ENCODE peak calls at places on chromosomes 16 and 17, in ten cellular contexts. X is uterus; U is NCI-H1048; J is cardiac fibroblast; F is mucosa of gallbladder; D is activated T-cell treated with anti-CD3 and anti-CD28 coated beads for 1 hour; K is IMR-90; L is activated CD4-positive, alpha-beta T cell treated with anti-CD3 and anti-CD28 coated beads for 1 hour; I is stimulated activated CD4-positive, alpha-beta T cell treated with anti-CD3 and anti-CD28 coated beads, Interleukin-1b, Interleukin-23, amount 100 ng/mL, for 1 hour; V is GM12865. A is an unnamed sample.

GRCh38 chr17:47703191-47703591 is 9.2 kb downstream of the TBKBP1 start:
- DNase-seq in D (no peak), U (no peak), J (no peak), I (no peak), L (no peak), K (no peak), V (peak), X (no peak), F (no peak), A (no peak)

GRCh38 chr16:68592466-68593337 is 52.4 kb upstream of the CDH3 start:
- DNase-seq in V (peak), I (no peak), K (no peak), U (no peak), D (no peak), X (no peak), J (peak), L (no peak), F (no peak), A (no peak)

GRCh38 chr17:57424777-57425188 is 168.5 kb downstream of the MSI2 start:
- DNase-seq in I (no peak), F (no peak), D (no peak), V (peak), X (no peak), L (no peak), U (no peak), K (peak), J (peak), A (no peak)

GRCh38 chr17:78888911-78889496 is 14.0 kb downstream of the CEP295NL start:
- DNase-seq in X (no peak), F (no peak), V (no peak), U (no peak), L (no peak), K (no peak), J (no peak), D (no peak), I (no peak), A (no peak)

GRCh38 chr17:8022358-8023038 is 16.4 kb upstream of the ALOX15B start:
- DNase-seq in K (peak), V (no peak), L (no peak), J (no peak), I (no peak), D (no peak), F (no peak), X (no peak), U (no peak), A (no peak)

GRCh38 chr16:84574191-84574590 is 43.7 kb downstream of the COTL1 start:
- DNase-seq in F (no peak), I (no peak), V (no peak), J (no peak), X (no peak), L (no peak), U (no peak), K (no peak), D (no peak), A (no peak)

GRCh38 chr17:47741793-47742145 is 8.7 kb downstream of the TBX21 start:
- DNase-seq in X (no peak), L (no peak), U (no peak), J (no peak), I (no peak), V (no peak), F (no peak), K (peak), D (no peak), A (no peak)

GRCh38 chr17:75412455-75413317 is 7.2 kb upstream of the GRB2 start:
- DNase-seq in J (peak), I (peak), F (peak), L (peak), V (peak), X (peak), D (peak), K (peak), U (peak), A (no peak)

GRCh38 chr17:75983501-75984181 is 4.6 kb downstream of the TEN1 start:
- DNase-seq in X (peak), K (no peak), V (no peak), L (no peak), F (no peak), J (peak), D (no peak), U (peak), I (no peak), A (no peak)

GRCh38 chr16:83903739-83904138 is 4.8 kb downstream of the MLYCD start:
- DNase-seq in V (no peak), X (no peak), I (no peak), F (peak), U (no peak), K (peak), D (no peak), J (peak), L (no peak), A (no peak)

GRCh38 chr17:8868529-8868951 is 1.1 kb upstream of the PIK3R6 start:
- DNase-seq in F (no peak), U (no peak), L (no peak), V (peak), D (no peak), X (no peak), K (no peak), J (no peak), I (no peak), A (no peak)

GRCh38 chr16:8251298-8251697 is 339.0 kb downstream of the TMEM114 start:
- DNase-seq in D (no peak), V (peak), I (no peak), F (no peak), K (no peak), U (no peak), J (no peak), X (no peak), L (no peak), A (no peak)

GRCh38 chr17:362721-363120 is 10.1 kb upstream of the RPH3AL start:
- DNase-seq in J (no peak), V (no peak), F (no peak), X (no peak), L (no peak), I (no peak), K (no peak), D (no peak), U (no peak), A (no peak)

GRCh38 chr17:48625502-48626201 is 506 bp downstream of the HOXB9 start:
- DNase-seq in L (no peak), X (no peak), K (no peak), V (peak), U (no peak), J (no peak), F (no peak), I (no peak), D (no peak), A (no peak)

GRCh38 chr17:82015311-82015971 is 7.2 kb downstream of the CENPX start:
- DNase-seq in X (no peak), I (no peak), L (no peak), F (no peak), V (no peak), J (no peak), U (no peak), D (no peak), K (no peak), A (no peak)

GRCh38 chr16:50467943-50468748 is 80.0 kb upstream of the NKD1 start:
- DNase-seq in X (no peak), L (no peak), D (no peak), I (no peak), V (peak), U (no peak), J (no peak), K (no peak), F (peak), A (no peak)

GRCh38 chr17:2053380-2054261 is 1.3 kb upstream of the HIC1 start:
- DNase-seq in U (no peak), D (peak), V (peak), X (peak), J (peak), F (peak), I (no peak), K (peak), L (peak), A (no peak)

GRCh38 chr16:64253114-64253513 is 868.7 kb downstream of the CDH11 start:
- DNase-seq in K (no peak), J (peak), F (no peak), V (no peak), L (no peak), X (no peak), I (no peak), D (no peak), U (no peak), A (no peak)

GRCh38 chr17:39270923-39271322 is 45.2 kb upstream of the STAC2 start:
- DNase-seq in J (peak), K (peak), X (no peak), I (no peak), V (peak), U (no peak), D (no peak), F (no peak), L (no peak), A (no peak)

GRCh38 chr17:16866436-16866835 is 105.5 kb downstream of the TNFRSF13B start:
- DNase-seq in K (no peak), L (no peak), X (no peak), I (no peak), F (no peak), J (no peak), V (no peak), U (no peak), D (no peak), A (no peak)

GRCh38 chr17:40949406-40949805 is 12.0 kb upstream of the KRT23 start:
- DNase-seq in U (no peak), D (no peak), J (no peak), L (no peak), X (no peak), I (no peak), V (no peak), F (no peak), K (no peak), A (no peak)

GRCh38 chr16:23509763-23510153 is 536 bp downstream of the GGA2 start:
- DNase-seq in V (peak), U (no peak), K (peak), D (no peak), X (peak), F (no peak), I (no peak), J (peak), L (no peak), A (no peak)

GRCh38 chr17:63451150-63451549 is 5.0 kb upstream of the CYB561 start:
- DNase-seq in X (no peak), J (no peak), I (no peak), D (no peak), K (no peak), U (no peak), L (no peak), F (no peak), V (no peak), A (no peak)

GRCh38 chr17:11490171-11490760 is 108.0 kb upstream of the DNAH9 start:
- DNase-seq in X (no peak), J (no peak), F (no peak), K (no peak), U (no peak), V (no peak), D (no peak), I (no peak), L (no peak), A (no peak)

GRCh38 chr17:38809828-38810227 is 10.5 kb upstream of the PIP4K2B start:
- DNase-seq in F (no peak), I (no peak), K (no peak), D (no peak), X (no peak), U (no peak), J (no peak), V (no peak), L (no peak), A (no peak)

GRCh38 chr16:50478773-50479149 is 69.4 kb upstream of the NKD1 start:
- DNase-seq in K (no peak), I (no peak), V (no peak), L (no peak), F (no peak), X (no peak), J (no peak), D (no peak), U (no peak), A (no peak)

GRCh38 chr17:38701504-38702165 is 3.4 kb upstream of the MLLT6 start:
- DNase-seq in I (no peak), D (peak), K (peak), F (no peak), X (no peak), U (no peak), J (peak), V (peak), L (peak), A (no peak)

GRCh38 chr17:65027305-65027704 is 29.2 kb downstream of the GNA13 start:
- DNase-seq in L (peak), K (peak), X (no peak), I (no peak), F (no peak), U (no peak), J (peak), V (peak), D (peak), A (no peak)

GRCh38 chr16:3259097-3259496 is 2.7 kb upstream of the MEFV start:
- DNase-seq in F (peak), D (no peak), V (no peak), I (no peak), J (peak), U (no peak), L (no peak), X (no peak), K (no peak), A (no peak)

GRCh38 chr17:40167685-40168261 is 9.5 kb upstream of the RAPGEFL1 start:
- DNase-seq in X (no peak), V (no peak), U (no peak), J (no peak), L (no peak), I (no peak), F (no peak), D (no peak), K (no peak), A (no peak)

GRCh38 chr17:29726721-29727252 is 104.1 kb upstream of the CORO6 start:
- DNase-seq in K (peak), J (peak), D (no peak), X (no peak), V (peak), F (no peak), L (no peak), U (no peak), I (no peak), A (no peak)

GRCh38 chr17:60087882-60088669 is 9.4 kb upstream of the HEATR6 start:
- DNase-seq in V (no peak), L (no peak), X (no peak), K (no peak), J (peak), F (no peak), I (no peak), U (no peak), D (no peak), A (no peak)

GRCh38 chr17:76560036-76560876 is 20.4 kb downstream of the PRCD start:
- DNase-seq in L (no peak), I (no peak), D (no peak), U (no peak), X (no peak), K (no peak), V (peak), F (no peak), J (no peak), A (no peak)

GRCh38 chr16:69311533-69312388 is 611 bp downstream of the VPS4A start:
- DNase-seq in U (no peak), I (no peak), K (no peak), X (no peak), F (no peak), D (peak), J (peak), V (peak), L (no peak), A (no peak)

GRCh38 chr17:36919407-36919968 is 17.8 kb upstream of the LHX1 start:
- DNase-seq in L (no peak), J (no peak), D (no peak), X (no peak), F (no peak), U (no peak), V (no peak), I (no peak), K (no peak), A (no peak)

GRCh38 chr16:47750371-47750770 is 289.2 kb downstream of the PHKB start:
- DNase-seq in F (no peak), J (no peak), V (no peak), K (no peak), X (no peak), U (no peak), D (no peak), I (no peak), L (no peak), A (no peak)

GRCh38 chr17:74369221-74369620 is 1.9 kb downstream of the GPR142 start:
- DNase-seq in J (no peak), K (no peak), V (no peak), X (no peak), U (no peak), L (peak), F (no peak), D (peak), I (peak), A (no peak)

GRCh38 chr17:77863814-77864161 is 94.7 kb upstream of the TNRC6C start:
- DNase-seq in D (no peak), I (no peak), K (no peak), F (peak), U (no peak), L (no peak), J (peak), V (peak), X (peak), A (no peak)

A was measured in GOT3.